ENCODE peak calls at places on chromosome 15, in four cellular contexts. One of them, this sample, is unnamed.

GRCh38 chr15:82072926-82073537 is 27.2 kb upstream of the MEX3B start:
- DNase-seq in A549: no peak
- DNase-seq in left ventricle myocardium inferior: no peak
- DNase-seq in HFFc6: no peak
- DNase-seq in this sample: no peak

GRCh38 chr15:68420186-68420684 is 11.7 kb downstream of the ITGA11 start:
- DNase-seq in A549: peak; percentile 50
- DNase-seq in left ventricle myocardium inferior: no peak
- DNase-seq in HFFc6: no peak
- DNase-seq in this sample: no peak

GRCh38 chr15:48406911-48407310 is 75.7 kb downstream of the DUT start:
- DNase-seq in HFFc6: no peak
- DNase-seq in left ventricle myocardium inferior: no peak
- DNase-seq in A549: no peak
- DNase-seq in this sample: no peak

GRCh38 chr15:74497584-74497983 is 36.6 kb upstream of the UBL7 start:
- DNase-seq in left ventricle myocardium inferior: no peak
- DNase-seq in HFFc6: no peak
- DNase-seq in A549: no peak
- DNase-seq in this sample: peak; percentile 93

GRCh38 chr15:27210176-27210575 is 239.2 kb downstream of the GABRG3 start:
- DNase-seq in A549: no peak
- DNase-seq in HFFc6: no peak
- DNase-seq in left ventricle myocardium inferior: no peak
- DNase-seq in this sample: no peak

GRCh38 chr15:39997031-39997430 is 42.0 kb downstream of the SRP14 start:
- DNase-seq in left ventricle myocardium inferior: no peak
- DNase-seq in A549: no peak
- DNase-seq in HFFc6: peak; percentile 16
- DNase-seq in this sample: peak; percentile 38

GRCh38 chr15:89030311-89030710 is 57.9 kb upstream of the ABHD2 start:
- DNase-seq in HFFc6: no peak
- DNase-seq in A549: no peak
- DNase-seq in left ventricle myocardium inferior: no peak
- DNase-seq in this sample: peak; percentile 58

GRCh38 chr15:44537728-44538240 is 837 bp downstream of the EIF3J start:
- DNase-seq in A549: peak; percentile 48
- DNase-seq in left ventricle myocardium inferior: no peak
- DNase-seq in HFFc6: peak; percentile 44
- DNase-seq in this sample: peak; percentile 56

GRCh38 chr15:42800731-42801474 is 64.0 kb upstream of the CDAN1 start:
- DNase-seq in left ventricle myocardium inferior: no peak
- DNase-seq in A549: peak; percentile 5
- DNase-seq in HFFc6: no peak
- DNase-seq in this sample: peak; percentile 30

GRCh38 chr15:91067026-91067425 is 33.0 kb upstream of the SV2B start:
- DNase-seq in A549: no peak
- DNase-seq in left ventricle myocardium inferior: no peak
- DNase-seq in HFFc6: peak; percentile 14
- DNase-seq in this sample: peak; percentile 94

GRCh38 chr15:39411102-39411989 is 169.5 kb upstream of the THBS1 start:
- DNase-seq in A549: no peak
- DNase-seq in left ventricle myocardium inferior: no peak
- DNase-seq in HFFc6: no peak
- DNase-seq in this sample: peak; percentile 61

DNA sequence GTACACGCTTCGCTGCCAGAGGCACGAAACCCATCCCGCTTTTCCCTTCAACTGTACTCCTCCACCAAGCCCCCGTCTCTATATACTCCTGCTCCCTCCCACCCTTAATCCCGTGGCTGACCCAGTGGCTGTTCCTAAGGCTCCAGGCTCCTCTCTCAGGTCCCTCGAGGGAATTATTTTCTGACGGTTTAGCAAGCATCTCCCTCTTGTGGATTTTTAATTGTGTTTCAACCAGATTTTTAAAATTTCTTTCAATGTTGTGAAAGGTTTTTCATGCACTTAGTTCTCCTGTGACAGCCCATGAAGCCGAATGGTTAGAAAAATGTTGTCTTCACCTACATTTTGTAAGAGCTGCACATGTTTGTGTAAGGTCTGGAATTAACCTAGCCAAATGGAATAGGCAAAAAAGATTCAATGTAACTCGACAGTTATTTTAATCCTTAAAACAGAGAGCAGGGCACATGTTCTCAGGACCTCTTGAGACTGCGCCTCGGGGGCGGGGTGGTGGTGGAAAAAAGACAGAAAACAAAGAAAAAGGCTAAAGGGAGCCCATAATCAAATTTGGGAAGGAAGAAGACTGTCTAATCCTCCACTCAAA is 569 bp upstream of the CSNK1G1 start:
- DNase-seq in HFFc6: peak; percentile 86
- DNase-seq in A549: peak; percentile 90
- DNase-seq in left ventricle myocardium inferior: no peak
- DNase-seq in this sample: peak; percentile 81
- TF ChIP-seq CTCF in HFFc6: peak; percentile 81
- TF ChIP-seq CTCF in A549: peak; percentile 79
- TF ChIP-seq CTCF in left ventricle myocardium inferior: peak; percentile 48
- TF ChIP-seq CTCF in this sample: peak; percentile 47

GRCh38 chr15:51721199-51721960 is 16.1 kb downstream of the LYSMD2 start:
- DNase-seq in left ventricle myocardium inferior: no peak
- DNase-seq in HFFc6: no peak
- DNase-seq in A549: no peak
- DNase-seq in this sample: peak; percentile 23

GRCh38 chr15:51726302-51727073 is 11.0 kb downstream of the LYSMD2 start:
- DNase-seq in left ventricle myocardium inferior: peak; percentile 43
- DNase-seq in HFFc6: peak; percentile 91
- DNase-seq in A549: peak; percentile 74
- DNase-seq in this sample: peak; percentile 95

GRCh38 chr15:51727141-51727897 is 10.1 kb downstream of the LYSMD2 start:
- DNase-seq in left ventricle myocardium inferior: no peak
- DNase-seq in HFFc6: peak; percentile 69
- DNase-seq in A549: peak; percentile 49
- DNase-seq in this sample: peak; percentile 22

GRCh38 chr15:51724199-51724598 is 13.3 kb downstream of the LYSMD2 start:
- DNase-seq in left ventricle myocardium inferior: no peak
- DNase-seq in A549: no peak
- DNase-seq in HFFc6: no peak
- DNase-seq in this sample: no peak

DNA sequence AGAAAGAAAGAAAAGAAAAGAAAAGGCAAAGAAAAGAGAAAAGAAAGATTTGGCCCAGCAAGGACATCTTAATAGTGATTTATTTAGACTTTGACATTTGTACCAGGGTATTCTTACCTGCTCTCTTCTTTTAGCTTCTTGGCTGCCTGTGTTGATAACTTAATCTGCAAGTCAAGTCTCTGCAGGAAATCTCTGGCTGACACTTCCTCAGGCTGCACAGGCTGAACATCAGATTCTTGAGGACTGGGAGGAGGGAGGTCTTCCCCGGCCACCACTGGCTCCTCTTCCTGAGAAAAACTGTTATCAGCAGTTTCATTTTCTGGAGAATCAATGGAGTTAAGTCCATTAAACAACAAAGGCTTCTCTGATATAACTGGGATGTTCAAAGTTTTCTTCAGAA is 12.8 kb downstream of the LYSMD2 start:
- DNase-seq in left ventricle myocardium inferior: no peak
- DNase-seq in A549: no peak
- DNase-seq in HFFc6: no peak
- DNase-seq in this sample: no peak
- TF ChIP-seq CTCF in left ventricle myocardium inferior: no peak
- TF ChIP-seq CTCF in A549: no peak
- TF ChIP-seq CTCF in HFFc6: no peak
- TF ChIP-seq CTCF in this sample: no peak

GRCh38 chr15:70569139-70569717 is 194.1 kb downstream of the UACA start:
- DNase-seq in HFFc6: peak; percentile 83
- DNase-seq in A549: peak; percentile 77
- DNase-seq in left ventricle myocardium inferior: no peak
- DNase-seq in this sample: peak; percentile 26
- TF ChIP-seq CTCF in HFFc6: peak; percentile 79
- TF ChIP-seq CTCF in A549: peak; percentile 67
- TF ChIP-seq CTCF in left ventricle myocardium inferior: peak; percentile 76
- TF ChIP-seq CTCF in this sample: peak; percentile 21

GRCh38 chr15:72491768-72492167 is 17.6 kb downstream of the ARIH1 start:
- DNase-seq in A549: peak; percentile 46
- DNase-seq in left ventricle myocardium inferior: no peak
- DNase-seq in HFFc6: peak; percentile 81
- DNase-seq in this sample: peak; percentile 82
- TF ChIP-seq CTCF in A549: no peak
- TF ChIP-seq CTCF in left ventricle myocardium inferior: no peak
- TF ChIP-seq CTCF in HFFc6: no peak
- TF ChIP-seq CTCF in this sample: no peak

DNA sequence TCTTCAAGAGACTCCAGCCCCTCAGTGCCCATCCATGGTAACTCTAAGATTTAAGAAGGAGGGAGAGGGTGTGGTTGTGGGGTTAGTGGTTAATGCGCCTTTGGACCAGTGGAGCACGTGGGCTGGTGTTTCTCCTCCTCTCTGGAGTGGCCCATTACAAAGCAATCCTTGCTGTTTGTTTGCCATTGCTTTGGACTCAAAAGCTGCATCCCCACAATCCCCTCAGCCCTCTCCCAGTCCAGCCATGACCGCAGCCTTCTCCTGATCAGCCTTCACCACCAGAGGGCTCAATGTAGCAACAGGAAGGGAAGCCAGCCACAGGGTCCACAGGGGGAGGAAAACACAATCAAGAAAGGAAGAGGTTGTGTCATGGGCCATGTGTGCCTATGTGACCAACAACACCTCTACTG is 38.4 kb upstream of the FAM174B start:
- DNase-seq in HFFc6: no peak
- DNase-seq in A549: peak; percentile 72
- DNase-seq in left ventricle myocardium inferior: no peak
- DNase-seq in this sample: no peak
- TF ChIP-seq CTCF in HFFc6: peak; percentile 54
- TF ChIP-seq CTCF in A549: peak; percentile 45
- TF ChIP-seq CTCF in left ventricle myocardium inferior: peak; percentile 44
- TF ChIP-seq CTCF in this sample: peak; percentile 19

GRCh38 chr15:99212401-99212800 is 37.0 kb downstream of the TTC23 start:
- DNase-seq in A549: peak; percentile 14
- DNase-seq in HFFc6: peak; percentile 39
- DNase-seq in left ventricle myocardium inferior: no peak
- DNase-seq in this sample: peak; percentile 10

GRCh38 chr15:99209326-99209725 is 40.1 kb downstream of the TTC23 start:
- DNase-seq in left ventricle myocardium inferior: no peak
- DNase-seq in A549: no peak
- DNase-seq in HFFc6: no peak
- DNase-seq in this sample: no peak

GRCh38 chr15:99211926-99212325 is 37.5 kb downstream of the TTC23 start:
- DNase-seq in HFFc6: peak; percentile 25
- DNase-seq in A549: peak; percentile 51
- DNase-seq in left ventricle myocardium inferior: no peak
- DNase-seq in this sample: peak; percentile 36

GRCh38 chr15:99210334-99210733 is 39.0 kb downstream of the TTC23 start:
- DNase-seq in HFFc6: no peak
- DNase-seq in A549: no peak
- DNase-seq in left ventricle myocardium inferior: no peak
- DNase-seq in this sample: no peak

GRCh38 chr15:99207672-99208071 is 41.7 kb downstream of the TTC23 start:
- DNase-seq in A549: no peak
- DNase-seq in left ventricle myocardium inferior: no peak
- DNase-seq in HFFc6: no peak
- DNase-seq in this sample: no peak
- TF ChIP-seq CTCF in A549: no peak
- TF ChIP-seq CTCF in left ventricle myocardium inferior: no peak
- TF ChIP-seq CTCF in HFFc6: peak; percentile 46
- TF ChIP-seq CTCF in this sample: no peak

GRCh38 chr15:33309602-33310276 is 1.0 kb upstream of the RYR3 start:
- DNase-seq in A549: peak; percentile 46
- DNase-seq in HFFc6: no peak
- DNase-seq in left ventricle myocardium inferior: no peak
- DNase-seq in this sample: peak; percentile 54
- TF ChIP-seq CTCF in A549: peak; percentile 14
- TF ChIP-seq CTCF in HFFc6: peak; percentile 55
- TF ChIP-seq CTCF in left ventricle myocardium inferior: no peak
- TF ChIP-seq CTCF in this sample: peak; percentile 31

GRCh38 chr15:57973534-57973933 is 92.0 kb downstream of the ALDH1A2 start:
- DNase-seq in A549: no peak
- DNase-seq in left ventricle myocardium inferior: no peak
- DNase-seq in HFFc6: no peak
- DNase-seq in this sample: no peak

GRCh38 chr15:57972801-57973311 is 92.7 kb downstream of the ALDH1A2 start:
- DNase-seq in A549: no peak
- DNase-seq in left ventricle myocardium inferior: no peak
- DNase-seq in HFFc6: no peak
- DNase-seq in this sample: no peak

GRCh38 chr15:57969355-57969754 is 96.2 kb downstream of the ALDH1A2 start:
- DNase-seq in A549: peak; percentile 27
- DNase-seq in left ventricle myocardium inferior: no peak
- DNase-seq in HFFc6: no peak
- DNase-seq in this sample: peak; percentile 55
- TF ChIP-seq CTCF in A549: peak; percentile 10
- TF ChIP-seq CTCF in left ventricle myocardium inferior: peak; percentile 8
- TF ChIP-seq CTCF in HFFc6: no peak
- TF ChIP-seq CTCF in this sample: peak; percentile 57

GRCh38 chr15:99425666-99426301 is 140.0 kb upstream of the MEF2A start:
- DNase-seq in A549: peak; percentile 24
- DNase-seq in left ventricle myocardium inferior: peak; percentile 28
- DNase-seq in HFFc6: no peak
- DNase-seq in this sample: peak; percentile 55
- TF ChIP-seq CTCF in A549: no peak
- TF ChIP-seq CTCF in left ventricle myocardium inferior: peak; percentile 38
- TF ChIP-seq CTCF in HFFc6: peak; percentile 27
- TF ChIP-seq CTCF in this sample: peak; percentile 58

GRCh38 chr15:37682304-37682703 is 252.1 kb upstream of the TMCO5A start:
- DNase-seq in HFFc6: no peak
- DNase-seq in left ventricle myocardium inferior: no peak
- DNase-seq in A549: peak; percentile 2
- DNase-seq in this sample: peak; percentile 31
- TF ChIP-seq CTCF in HFFc6: peak; percentile 65
- TF ChIP-seq CTCF in left ventricle myocardium inferior: no peak
- TF ChIP-seq CTCF in A549: no peak
- TF ChIP-seq CTCF in this sample: peak; percentile 29